ENCODE peak calls at places on chromosomes 1 and 21, in four cellular contexts. T is IMR-90, R is H9, D is H1. B is an unnamed sample.
A peak's percentile ranks its signal among the peaks of the same experiment; 100 is the strongest.

GRCh38 chr1:8078176-8078671 is 52.1 kb upstream of the ERRFI1 start:
- DNase-seq in R (no peak), T (peak; percentile 77), D (no peak), B (peak; percentile 78)

GRCh38 chr1:244548558-244549115 is 87.6 kb downstream of the CATSPERE start:
- DNase-seq in D (no peak), T (no peak), R (no peak), B (peak; percentile 4)

GRCh38 chr1:27968692-27969091 is 8.9 kb downstream of the XKR8 start:
- DNase-seq in D (no peak), T (peak; percentile 94), R (no peak), B (peak; percentile 7)

GRCh38 chr1:55120538-55120937 is 81.2 kb downstream of the PCSK9 start:
- DNase-seq in T (no peak), D (no peak), R (no peak), B (no peak)

GRCh38 chr1:37574834-37575479 is 18.2 kb downstream of the DNALI1 start:
- DNase-seq in R (no peak), D (no peak), T (peak; percentile 91), B (no peak)

GRCh38 chr1:14255231-14255630 is 343.3 kb upstream of the KAZN start:
- DNase-seq in D (no peak), T (no peak), R (no peak), B (no peak)

GRCh38 chr1:27759236-27759635 is 13.8 kb upstream of the STX12 start:
- DNase-seq in D (no peak), R (no peak), T (no peak), B (no peak)

GRCh38 chr1:231625975-231626534 is 535 bp upstream of the DISC1 start:
- DNase-seq in R (peak; percentile 35), D (no peak), T (no peak), B (peak; percentile 6)

GRCh38 chr1:89608627-89609338 is 24.1 kb upstream of the LRRC8C start:
- DNase-seq in T (no peak), R (no peak), D (no peak), B (no peak)

GRCh38 chr21:29521872-29522271 is 223.2 kb downstream of the BACH1 start:
- DNase-seq in T (no peak), D (no peak), R (no peak), B (no peak)
- H4K5ac ChIP-seq in T (no peak overlapping the region), D (no peak overlapping the region), R (no peak overlapping the region), B (no peak overlapping the region)

DNA sequence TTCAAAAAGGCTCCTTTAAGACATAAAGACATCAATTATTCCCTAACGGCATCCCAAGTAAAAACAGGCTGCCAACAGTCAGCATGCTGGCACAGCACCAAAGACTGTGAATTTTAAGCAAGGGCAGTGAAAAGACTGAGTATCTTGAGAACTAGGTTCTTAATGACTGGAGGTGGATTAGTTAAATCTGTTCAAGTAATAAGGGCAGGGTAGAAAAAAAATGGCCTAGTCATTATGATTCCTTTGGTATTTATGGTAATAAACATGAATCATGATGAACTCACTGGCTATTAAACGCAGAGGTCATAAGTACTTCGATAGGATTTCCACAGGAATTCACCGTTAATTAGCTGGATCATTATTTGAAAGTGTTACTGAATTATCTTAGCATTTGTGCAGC is 75.1 kb downstream of the KIFAP3 start:
- DNase-seq in R (no peak), D (no peak), T (peak; percentile 84), B (no peak)
- H4K5ac ChIP-seq in R (no peak overlapping the region), D (no peak overlapping the region), T (peak overlapping the region; percentile 61), B (no peak overlapping the region)

DNA sequence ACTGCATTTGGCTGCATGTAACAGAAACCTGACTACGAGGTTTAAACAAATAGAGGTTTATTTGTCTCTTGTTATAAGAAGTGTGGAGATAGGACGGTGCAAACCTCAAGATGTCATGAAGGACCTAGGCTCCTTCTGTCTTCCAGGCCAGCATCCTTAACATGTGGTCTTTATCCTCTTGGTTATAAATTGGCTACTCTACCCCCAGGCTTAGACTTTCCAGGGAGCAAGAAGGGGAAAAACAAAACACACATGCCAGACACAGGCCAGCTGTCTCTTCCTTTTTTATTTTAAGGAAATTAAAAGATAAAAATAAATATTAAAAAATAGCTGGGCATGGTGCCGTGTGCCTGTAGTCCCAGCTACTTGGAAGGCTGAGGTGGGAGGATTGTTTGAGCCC is 51.3 kb upstream of the PRELP start:
- DNase-seq in D (no peak), R (no peak), T (no peak), B (no peak)
- H4K5ac ChIP-seq in D (no peak overlapping the region), R (no peak overlapping the region), T (no peak overlapping the region), B (no peak overlapping the region)

GRCh38 chr1:2502661-2503553 is 23.5 kb downstream of the PANK4 start:
- DNase-seq in R (no peak), D (no peak), T (no peak), B (no peak)

GRCh38 chr1:2503554-2504223 is 22.7 kb downstream of the PANK4 start:
- DNase-seq in D (no peak), R (no peak), T (no peak), B (no peak)

GRCh38 chr1:2501820-2502119 is 24.6 kb downstream of the PANK4 start:
- DNase-seq in T (no peak), D (no peak), R (no peak), B (no peak)

GRCh38 chr1:2501041-2501819 is 25.1 kb downstream of the PLCH2 start:
- DNase-seq in D (no peak), R (no peak), T (no peak), B (no peak)

GRCh38 chr1:2502210-2502609 is 24.2 kb downstream of the PANK4 start:
- DNase-seq in D (no peak), T (no peak), R (no peak), B (no peak)
- H4K5ac ChIP-seq in D (no peak overlapping the region), T (no peak overlapping the region), R (no peak overlapping the region), B (no peak overlapping the region)

DNA sequence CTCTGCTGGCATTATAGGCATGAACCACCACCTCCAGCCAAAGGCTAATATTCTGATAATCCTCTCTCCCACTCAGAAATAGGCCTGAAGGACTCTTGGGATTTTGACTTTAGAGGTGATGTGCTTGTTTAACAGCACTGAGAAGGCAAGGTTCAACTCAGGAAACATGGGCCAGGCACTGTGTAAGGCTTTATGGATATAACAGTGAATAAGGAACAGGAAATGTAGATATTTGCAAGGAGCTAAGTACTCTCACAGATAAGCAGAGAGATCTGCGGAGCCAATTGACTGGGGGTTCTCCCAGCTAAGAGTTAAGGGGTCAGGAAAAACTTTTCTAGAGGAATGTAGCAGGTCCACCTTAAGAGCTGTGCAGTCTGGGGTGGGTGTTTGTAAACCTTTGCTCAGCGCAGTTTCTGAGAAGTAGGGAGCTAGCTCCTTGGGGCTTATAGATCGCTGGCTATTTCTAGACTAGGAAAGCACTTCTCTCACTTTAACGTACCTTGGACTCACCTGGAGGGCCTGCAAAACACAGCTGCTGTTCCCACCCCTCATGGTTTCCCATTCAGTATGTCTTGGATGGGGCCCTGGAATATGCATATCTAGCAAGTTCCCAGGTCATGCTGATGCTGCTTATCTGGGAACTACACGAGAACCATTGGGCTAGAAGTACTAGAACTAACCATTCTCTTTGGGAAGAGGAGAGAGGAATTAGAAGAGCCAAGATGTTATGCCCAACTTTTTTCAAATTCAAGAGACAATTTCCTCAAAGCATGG is 51.7 kb downstream of the TLCD4 start:
- DNase-seq in R (no peak), T (no peak), D (no peak), B (peak; percentile 26)
- H4K5ac ChIP-seq in R (no peak overlapping the region), T (no peak overlapping the region), D (no peak overlapping the region), B (no peak overlapping the region)

GRCh38 chr1:41374711-41375110 is 13.5 kb downstream of the FOXO6 start:
- DNase-seq in T (no peak), R (no peak), D (no peak), B (no peak)

GRCh38 chr1:41370756-41371420 is 9.7 kb downstream of the FOXO6 start:
- DNase-seq in D (no peak), R (no peak), T (no peak), B (no peak)

GRCh38 chr1:41371630-41372599 is 10.7 kb downstream of the FOXO6 start:
- DNase-seq in D (peak; percentile 80), T (no peak), R (peak; percentile 96), B (peak; percentile 88)

GRCh38 chr1:41372600-41372993 is 11.4 kb downstream of the FOXO6 start:
- DNase-seq in D (no peak), T (no peak), R (no peak), B (no peak)

DNA sequence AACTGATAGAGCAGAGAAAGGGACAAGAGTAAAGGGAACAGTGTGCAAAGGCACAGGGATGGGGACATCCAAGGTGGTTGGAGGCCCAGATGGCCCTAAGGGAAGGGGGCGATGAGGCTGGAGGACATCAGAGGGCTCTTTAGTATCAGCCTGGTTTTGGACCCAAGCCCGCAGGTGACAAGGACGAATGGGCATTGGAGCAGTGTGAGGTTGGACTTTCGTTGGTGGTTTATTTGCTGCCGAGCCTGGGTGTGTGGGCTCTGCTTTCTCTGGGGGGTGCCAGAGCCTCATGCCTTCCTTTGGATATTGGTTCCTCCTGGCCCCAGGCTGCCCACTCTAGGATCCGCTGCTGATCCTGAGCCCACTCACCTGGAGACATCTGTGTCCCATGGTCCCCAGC is 12.1 kb downstream of the FOXO6 start:
- DNase-seq in T (no peak), R (no peak), D (no peak), B (no peak)
- H4K5ac ChIP-seq in T (no peak overlapping the region), R (no peak overlapping the region), D (no peak overlapping the region), B (no peak overlapping the region)

DNA sequence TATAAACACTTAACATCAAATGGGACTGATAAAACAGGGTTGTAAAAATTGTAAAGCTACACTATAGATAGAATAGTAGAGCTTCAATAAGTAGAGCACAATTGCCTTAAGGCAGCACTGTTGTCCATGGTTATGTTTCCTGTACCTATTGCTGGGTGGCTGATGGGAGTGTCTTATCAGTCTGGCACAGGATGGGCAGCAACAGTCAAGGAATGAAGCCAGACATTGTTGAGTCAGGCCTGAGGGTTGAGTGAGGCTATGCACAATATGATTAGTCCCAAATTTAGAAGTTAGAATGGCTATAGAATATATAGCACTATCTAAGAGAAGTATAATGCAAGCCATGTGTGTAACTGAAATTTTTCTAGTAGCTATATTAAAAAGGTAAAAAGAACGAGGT is 25.0 kb upstream of the CD1D start:
- DNase-seq in D (no peak), R (no peak), T (no peak), B (no peak)
- H4K5ac ChIP-seq in D (no peak overlapping the region), R (no peak overlapping the region), T (no peak overlapping the region), B (no peak overlapping the region)

DNA sequence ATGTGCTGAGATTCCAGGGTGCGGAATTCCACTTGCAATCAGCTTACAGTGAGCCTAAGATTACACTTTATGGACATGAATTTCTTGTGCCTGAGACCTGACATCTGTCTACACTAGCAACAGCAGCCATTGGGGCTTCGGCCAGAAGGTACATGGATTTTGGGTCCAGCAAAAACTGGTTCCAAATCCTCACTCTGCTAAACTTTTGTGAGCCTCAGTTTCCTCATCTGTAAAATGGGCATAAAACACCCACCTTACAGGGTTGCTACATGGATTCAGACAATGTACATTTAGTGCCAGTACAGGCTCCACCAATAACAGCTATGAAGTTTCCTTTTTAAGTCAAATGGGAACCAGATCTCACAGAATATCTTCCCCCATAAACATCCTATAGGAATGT is 30.8 kb downstream of the RHEX start:
- DNase-seq in T (no peak), D (no peak), R (no peak), B (no peak)
- H4K5ac ChIP-seq in T (no peak overlapping the region), D (no peak overlapping the region), R (no peak overlapping the region), B (no peak overlapping the region)

GRCh38 chr1:209257021-209257420 is 326.5 kb upstream of the CAMK1G start:
- DNase-seq in T (no peak), R (no peak), D (no peak), B (no peak)

GRCh38 chr1:209260146-209260545 is 323.4 kb upstream of the CAMK1G start:
- DNase-seq in D (no peak), R (no peak), T (no peak), B (no peak)

GRCh38 chr1:209257454-209257853 is 326.1 kb upstream of the CAMK1G start:
- DNase-seq in D (no peak), T (no peak), R (no peak), B (no peak)
- H4K5ac ChIP-seq in D (no peak overlapping the region), T (no peak overlapping the region), R (no peak overlapping the region), B (no peak overlapping the region)

B was measured in mesendoderm.